ENCODE peak calls at places on chromosome 1, in six cellular contexts. One of them, this sample, is unnamed.

GRCh38 chr1:125085720-125086591 is 3901.2 kb downstream of the SRGAP2C start:
- DNase-seq in NCI-H226: no peak
- DNase-seq in T follicular helper cell: no peak
- DNase-seq in neural progenitor cell: no peak
- DNase-seq in SK-N-MC: no peak
- DNase-seq in left ventricle myocardium inferior: no peak
- DNase-seq in this sample: peak

GRCh38 chr1:159945483-159946241 is at the start of gene IGSF9:
- DNase-seq in NCI-H226: peak
- DNase-seq in T follicular helper cell: peak
- DNase-seq in neural progenitor cell: peak
- DNase-seq in SK-N-MC: no peak
- DNase-seq in left ventricle myocardium inferior: peak
- DNase-seq in this sample: peak

GRCh38 chr1:209567788-209568187 is 15.7 kb upstream of the CAMK1G start:
- DNase-seq in NCI-H226: peak
- DNase-seq in T follicular helper cell: no peak
- DNase-seq in neural progenitor cell: no peak
- DNase-seq in SK-N-MC: no peak
- DNase-seq in left ventricle myocardium inferior: no peak
- DNase-seq in this sample: no peak

GRCh38 chr1:54882483-54882882 is 4.5 kb downstream of the DHCR24 start:
- DNase-seq in NCI-H226: no peak
- DNase-seq in T follicular helper cell: no peak
- DNase-seq in neural progenitor cell: no peak
- DNase-seq in SK-N-MC: no peak
- DNase-seq in left ventricle myocardium inferior: no peak
- DNase-seq in this sample: no peak

GRCh38 chr1:92961896-92962752 is 862 bp upstream of the DIPK1A start:
- DNase-seq in NCI-H226: peak
- DNase-seq in T follicular helper cell: peak
- DNase-seq in neural progenitor cell: peak
- DNase-seq in SK-N-MC: no peak
- DNase-seq in left ventricle myocardium inferior: peak
- DNase-seq in this sample: peak

GRCh38 chr1:243244420-243244819 is 10.7 kb downstream of the CEP170 start:
- DNase-seq in NCI-H226: no peak
- DNase-seq in T follicular helper cell: no peak
- DNase-seq in neural progenitor cell: no peak
- DNase-seq in SK-N-MC: no peak
- DNase-seq in left ventricle myocardium inferior: no peak
- DNase-seq in this sample: no peak

GRCh38 chr1:180893614-180894013 is 19.1 kb upstream of the KIAA1614 start:
- DNase-seq in NCI-H226: no peak
- DNase-seq in T follicular helper cell: no peak
- DNase-seq in neural progenitor cell: no peak
- DNase-seq in SK-N-MC: peak
- DNase-seq in left ventricle myocardium inferior: no peak
- DNase-seq in this sample: no peak

GRCh38 chr1:168321945-168322344 is 41.3 kb downstream of the TBX19 start:
- DNase-seq in NCI-H226: peak
- DNase-seq in T follicular helper cell: no peak
- DNase-seq in neural progenitor cell: no peak
- DNase-seq in SK-N-MC: no peak
- DNase-seq in left ventricle myocardium inferior: no peak
- DNase-seq in this sample: no peak

This sample was measured in sigmoid colon.